ENCODE peak calls at places on chromosomes 13 and 19, in eight cellular contexts. T, H, C, O, W, P, X and M are unnamed samples. For H3K4me1, the result is how much of the 10 kb centered on the place peaks cover.

GRCh38 chr19:40588926-40589569 is 12.1 kb upstream of the LTBP4 start:
- DNase-seq in W (no peak), X (no peak), C (no peak), T (no peak), P (no peak), H (no peak), O (no peak), M (no peak)

GRCh38 chr13:98871727-98872126 is 106.1 kb downstream of the DOCK9 start:
- DNase-seq in H (no peak), P (no peak), C (no peak), T (no peak), X (no peak), O (no peak), W (no peak), M (no peak)

GRCh38 chr13:21071015-21071414 is 9.6 kb upstream of the LATS2 start:
- DNase-seq in T (no peak), W (no peak), H (no peak), X (no peak), C (no peak), P (no peak), O (no peak), M (no peak)

GRCh38 chr13:50365683-50366391 is 350.6 kb downstream of the KCNRG start:
- DNase-seq in T (peak), W (no peak), P (no peak), X (peak), H (no peak), O (no peak), C (no peak), M (peak)

GRCh38 chr13:112803422-112803821 is 113.6 kb downstream of the ATP11A start:
- DNase-seq in T (no peak), O (no peak), P (no peak), H (no peak), W (no peak), C (no peak), X (no peak), M (no peak)

GRCh38 chr13:75402787-75403186 is 79.2 kb downstream of the TBC1D4 start:
- DNase-seq in X (no peak), T (no peak), P (no peak), W (no peak), C (peak), O (peak), H (peak), M (no peak)

GRCh38 chr13:52707375-52707774 is 32.2 kb downstream of the CNMD start:
- DNase-seq in T (no peak), C (no peak), O (no peak), P (no peak), W (no peak), X (no peak), H (no peak), M (peak)

GRCh38 chr13:93552596-93552995 is 326.0 kb downstream of the GPC6 start:
- DNase-seq in X (no peak), C (no peak), H (no peak), P (no peak), T (no peak), W (no peak), O (no peak), M (no peak)

GRCh38 chr13:73989244-73989843 is 144.9 kb downstream of the KLF12 start:
- DNase-seq in X (no peak), C (no peak), T (no peak), W (no peak), O (no peak), H (no peak), P (no peak), M (no peak)

GRCh38 chr19:39390460-39390758 is 497 bp downstream of the PAF1 start:
- DNase-seq in O (no peak), C (peak), P (peak), W (peak), X (no peak), T (peak), H (no peak), M (no peak)

GRCh38 chr19:48500830-48501445 is 10.7 kb downstream of the LMTK3 start:
- DNase-seq in H (no peak), W (no peak), O (no peak), C (no peak), P (no peak), T (no peak), X (no peak), M (no peak)

GRCh38 chr19:33796164-33797100 is at the start of gene KCTD15:
- DNase-seq in H (peak), C (no peak), O (peak), X (peak), T (peak), W (peak), P (no peak), M (peak)

GRCh38 chr13:112066624-112067004 is 335 bp upstream of the SOX1 start:
- DNase-seq in P (peak), X (no peak), W (peak), O (peak), T (peak), H (peak), C (no peak), M (peak)

GRCh38 chr13:18233783-18234299 is 947.8 kb downstream of the TUBA3C start:
- DNase-seq in C (no peak), O (no peak), W (no peak), T (no peak), X (no peak), P (no peak), H (no peak), M (no peak)

GRCh38 chr19:3099347-3100145 is 5.4 kb downstream of the GNA11 start:
- DNase-seq in O (no peak), C (no peak), W (no peak), P (no peak), H (no peak), T (no peak), X (no peak), M (no peak)

GRCh38 chr13:110304256-110304655 is 2.7 kb downstream of the COL4A1 start:
- DNase-seq in C (no peak), P (no peak), H (no peak), O (no peak), T (no peak), W (peak), X (no peak), M (no peak)

GRCh38 chr13:75740008-75740407 is 103.9 kb downstream of the LMO7 start:
- DNase-seq in C (no peak), T (no peak), P (no peak), H (no peak), O (no peak), W (no peak), X (no peak), M (no peak)

GRCh38 chr19:50387868-50388245 is 3.7 kb downstream of the POLD1 start:
- DNase-seq in C (no peak), X (no peak), P (no peak), H (no peak), W (no peak), T (no peak), O (no peak), M (no peak)

GRCh38 chr13:51737609-51738008 is 66.4 kb downstream of the DHRS12 start:
- DNase-seq in P (no peak), T (no peak), O (no peak), C (no peak), W (no peak), H (no peak), X (no peak), M (no peak)

GRCh38 chr13:43374621-43375020 is 351.2 kb downstream of the DNAJC15 start:
- DNase-seq in W (peak), T (no peak), P (no peak), X (no peak), O (no peak), H (no peak), C (no peak), M (no peak)

GRCh38 chr13:23959231-23959862 is 62.0 kb upstream of the C1QTNF9B start:
- DNase-seq in O (no peak), X (no peak), C (no peak), P (no peak), H (no peak), W (no peak), T (no peak), M (no peak)

GRCh38 chr13:21625366-21625765 is 21.4 kb upstream of the MICU2 start:
- DNase-seq in T (peak), H (no peak), P (no peak), O (no peak), W (peak), X (peak), C (no peak), M (peak)

GRCh38 chr13:50318887-50319286 is 303.6 kb downstream of the KCNRG start:
- DNase-seq in W (no peak), H (no peak), X (no peak), P (no peak), O (no peak), C (no peak), T (no peak), M (no peak)

GRCh38 chr19:3135961-3136683 is at the start of gene GNA15:
- DNase-seq in H (peak), P (peak), O (no peak), W (no peak), X (no peak), T (peak), C (no peak), M (no peak)

GRCh38 chr13:20175907-20176652 is 15.2 kb upstream of the GJA3 start:
- DNase-seq in X (no peak), T (no peak), O (no peak), H (no peak), C (no peak), W (no peak), P (no peak), M (no peak)

GRCh38 chr19:16327131-16327450 is 2.5 kb downstream of the KLF2 start:
- DNase-seq in W (no peak), P (no peak), T (no peak), O (no peak), H (no peak), X (no peak), C (no peak), M (no peak)

GRCh38 chr19:49506575-49507105 is 5.8 kb upstream of the FCGRT start:
- DNase-seq in C (peak), H (no peak), X (peak), O (peak), T (peak), W (no peak), P (peak), M (peak)

GRCh38 chr13:26509491-26509890 is 48.0 kb upstream of the WASF3 start:
- DNase-seq in X (no peak), H (no peak), T (no peak), O (no peak), W (no peak), P (no peak), C (no peak), M (no peak)

GRCh38 chr13:94967183-94968039 is 255.1 kb upstream of the SOX21 start:
- DNase-seq in O (peak), W (peak), T (no peak), X (peak), C (no peak), H (no peak), P (no peak), M (peak)

GRCh38 chr19:47471381-47471732 is 336 bp downstream of the SLC8A2 start:
- DNase-seq in T (no peak), O (no peak), W (no peak), P (no peak), X (no peak), C (no peak), H (no peak), M (no peak)

GRCh38 chr19:47467914-47468313 is 3.8 kb downstream of the SLC8A2 start:
- DNase-seq in P (no peak), H (no peak), C (no peak), W (no peak), X (no peak), O (no peak), T (no peak), M (no peak)

GRCh38 chr19:47470447-47471195 is 1.1 kb downstream of the SLC8A2 start:
- DNase-seq in X (no peak), O (no peak), P (no peak), C (no peak), H (no peak), W (no peak), T (no peak), M (no peak)

GRCh38 chr19:47469419-47469700 is 2.3 kb downstream of the SLC8A2 start:
- DNase-seq in P (no peak), T (no peak), O (no peak), W (no peak), H (no peak), C (no peak), X (no peak), M (no peak)

DNA sequence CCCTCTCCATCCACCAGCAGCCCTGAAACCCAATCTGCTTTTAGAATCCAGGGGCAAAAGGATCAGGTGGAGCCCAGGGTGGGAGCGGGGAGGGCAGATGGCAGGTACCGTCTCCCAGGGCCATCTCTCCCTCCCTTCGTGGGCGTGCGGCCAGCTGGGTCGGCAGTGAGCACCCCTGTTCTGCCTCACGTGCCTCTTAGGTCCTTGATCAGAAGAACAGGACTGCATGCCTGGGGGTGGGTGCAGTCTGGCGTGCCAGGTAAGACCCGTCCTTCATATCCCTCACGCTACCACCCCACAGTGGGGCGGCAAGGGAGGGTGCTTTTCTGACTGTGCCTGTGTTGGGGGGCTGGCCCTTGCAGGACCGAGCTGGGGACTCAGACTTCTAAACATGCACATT is 2.0 kb downstream of the SLC8A2 start:
- DNase-seq in H (no peak), P (no peak), C (no peak), O (no peak), X (no peak), W (no peak), T (no peak), M (no peak)
- H3K4me3 ChIP-seq in H (no peak), P (no peak), C (no peak), O (no peak), X (no peak), W (no peak), T (no peak), M (no peak)

GRCh38 chr19:6062961-6063575 is 47.2 kb downstream of the RFX2 start:
- DNase-seq in O (no peak), X (no peak), T (no peak), H (no peak), C (no peak), P (no peak), W (no peak), M (no peak)
- H3K4me1 ChIP-seq in O (under half), X (half or more), T (under half), H (half or more), C (under half), P (under half), W (under half), M (under half)

GRCh38 chr19:15108845-15109767 is 1.9 kb downstream of the SYDE1 start:
- DNase-seq in P (no peak), X (no peak), H (no peak), O (no peak), W (no peak), C (no peak), T (no peak), M (no peak)
- H3K4me3 ChIP-seq in P (no peak), X (no peak), H (peak), O (no peak), W (peak), C (no peak), T (no peak), M (no peak)

DNA sequence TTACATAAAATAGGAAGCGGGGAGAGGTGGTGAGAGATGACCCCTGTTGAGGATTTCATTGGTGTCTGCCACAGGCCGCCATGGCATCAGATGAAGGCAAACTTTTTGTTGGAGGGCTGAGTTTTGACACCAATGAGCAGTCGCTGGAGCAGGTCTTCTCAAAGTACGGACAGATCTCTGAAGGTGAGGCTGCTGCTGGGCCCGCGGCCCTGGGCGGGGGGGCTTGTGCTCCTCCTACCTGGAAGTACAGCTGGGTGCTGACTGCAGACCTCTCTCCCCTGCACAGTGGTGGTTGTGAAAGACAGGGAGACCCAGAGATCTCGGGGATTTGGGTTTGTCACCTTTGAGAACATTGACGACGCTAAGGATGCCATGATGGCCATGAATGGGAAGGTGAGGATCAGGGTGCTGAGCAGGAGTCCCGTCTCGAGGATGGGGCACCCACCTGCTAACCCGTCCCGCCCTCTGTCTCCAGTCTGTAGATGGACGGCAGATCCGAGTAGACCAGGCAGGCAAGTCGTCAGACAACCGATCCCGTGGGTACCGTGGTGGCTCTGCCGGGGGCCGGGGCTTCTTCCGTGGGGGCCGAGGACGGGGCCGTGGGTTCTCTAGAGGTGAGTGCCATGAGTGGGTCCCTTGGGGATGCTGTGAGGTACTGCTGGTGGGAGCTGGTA is 1.9 kb downstream of the CIRBP start:
- DNase-seq in T (no peak), H (no peak), O (no peak), X (no peak), W (no peak), C (peak), P (no peak), M (no peak)
- H3K4me1 ChIP-seq in T (half or more), H (half or more), O (under half), X (under half), W (under half), C (half or more), P (half or more), M (under half)